ENCODE peak calls at places on chromosomes 5 and 9, in four cellular contexts. L is H9, W is trophoblast cell, I is H1. C is an unnamed sample.

GRCh38 chr9:134217431-134218210 is 53.3 kb upstream of the RNU6ATAC start:
- DNase-seq in W (no peak), I (no peak), L (no peak), C (peak; percentile 79)

GRCh38 chr5:88824141-88824540 is 58.8 kb downstream of the MEF2C start:
- DNase-seq in W (no peak), L (no peak), I (no peak), C (no peak)

GRCh38 chr5:169385636-169386035 is 84.7 kb upstream of the SLIT3 start:
- DNase-seq in L (no peak), I (no peak), W (no peak), C (no peak)

GRCh38 chr9:91315191-91315590 is 46.5 kb downstream of the AUH start:
- DNase-seq in L (peak; percentile 70), W (peak; percentile 14), I (no peak), C (peak; percentile 34)

GRCh38 chr9:98323051-98323830 is 67.8 kb upstream of the TBC1D2 start:
- DNase-seq in I (no peak), L (no peak), W (no peak), C (no peak)

GRCh38 chr5:132377738-132378137 is 8.2 kb downstream of the SLC22A5 start:
- DNase-seq in W (no peak), I (no peak), L (no peak), C (no peak)

GRCh38 chr9:119195521-119195920 is 173.7 kb downstream of the BRINP1 start:
- DNase-seq in W (no peak), I (no peak), L (peak; percentile 57), C (peak; percentile 87)

GRCh38 chr5:102715405-102715804 is 39.7 kb upstream of the PAM start:
- DNase-seq in W (peak; percentile 91), I (no peak), L (no peak), C (no peak)

GRCh38 chr5:133119233-133119711 is 67.5 kb downstream of the HSPA4 start:
- DNase-seq in L (no peak), I (no peak), W (no peak), C (no peak)

GRCh38 chr5:69308046-69308553 is 24.5 kb downstream of the CCDC125 start:
- DNase-seq in L (no peak), I (no peak), W (no peak), C (no peak)

GRCh38 chr9:122116448-122117173 is 23.5 kb upstream of the TTLL11 start:
- DNase-seq in L (no peak), W (no peak), I (no peak), C (no peak)

GRCh38 chr9:130499804-130500263 is 55.1 kb downstream of the ASS1 start:
- DNase-seq in I (no peak), L (no peak), W (peak; percentile 81), C (no peak)

GRCh38 chr9:13816837-13817236 is 497.1 kb downstream of the NFIB start:
- DNase-seq in W (no peak), L (no peak), I (no peak), C (no peak)

GRCh38 chr5:56246769-56247168 is 13.6 kb upstream of the ANKRD55 start:
- DNase-seq in W (no peak), L (no peak), I (no peak), C (no peak)

GRCh38 chr5:130545291-130545690 is 619.8 kb downstream of the HINT1 start:
- DNase-seq in W (peak; percentile 59), L (no peak), I (no peak), C (no peak)

GRCh38 chr9:105681724-105682123 is 12.6 kb upstream of the TMEM38B start:
- DNase-seq in W (no peak), I (no peak), L (no peak), C (peak; percentile 59)

GRCh38 chr5:145887976-145888574 is 15.3 kb upstream of the GRXCR2 start:
- DNase-seq in L (peak; percentile 64), W (peak; percentile 54), I (peak; percentile 21), C (peak; percentile 75)

GRCh38 chr5:127080001-127080478 is 6.7 kb upstream of the C5orf63 start:
- DNase-seq in W (peak; percentile 76), I (no peak), L (peak; percentile 61), C (peak; percentile 95)

GRCh38 chr5:106874974-106875373 is 795.8 kb downstream of the EFNA5 start:
- DNase-seq in W (no peak), I (no peak), L (no peak), C (no peak)

GRCh38 chr5:145157841-145158240 is 677.3 kb downstream of the PRELID2 start:
- DNase-seq in I (no peak), W (no peak), L (no peak), C (no peak)

GRCh38 chr5:65262094-65262493 is 219.6 kb downstream of the ADAMTS6 start:
- DNase-seq in W (no peak), I (no peak), L (no peak), C (no peak)

GRCh38 chr9:126723807-126724172 is 81.0 kb upstream of the ZBTB43 start:
- DNase-seq in L (peak; percentile 49), I (no peak), W (no peak), C (peak; percentile 90)

GRCh38 chr9:82152181-82152580 is 163.6 kb downstream of the SPATA31D1 start:
- DNase-seq in I (no peak), W (no peak), L (no peak), C (no peak)

GRCh38 chr9:76905984-76906861 is at the start of gene PRUNE2:
- DNase-seq in W (peak; percentile 75), I (peak; percentile 83), L (peak; percentile 97), C (peak; percentile 96)

GRCh38 chr5:142385194-142385593 is 60.4 kb upstream of the SPRY4 start:
- DNase-seq in I (no peak), L (no peak), W (no peak), C (no peak)

GRCh38 chr5:36957953-36958559 is 81.5 kb downstream of the NIPBL start:
- DNase-seq in L (no peak), I (no peak), W (no peak), C (no peak)

GRCh38 chr9:25003686-25004085 is 458.0 kb upstream of the IZUMO3 start:
- DNase-seq in L (peak; percentile 86), W (no peak), I (peak; percentile 41), C (peak; percentile 64)

GRCh38 chr5:76175821-76176403 is 92.7 kb downstream of the SV2C start:
- DNase-seq in L (no peak), I (no peak), W (no peak), C (peak; percentile 24)

GRCh38 chr5:6520201-6520600 is 71.5 kb downstream of the UBE2QL1 start:
- DNase-seq in I (no peak), L (no peak), W (no peak), C (no peak)

GRCh38 chr5:159458217-159458711 is 128.0 kb upstream of the IL12B start:
- DNase-seq in W (peak; percentile 10), L (no peak), I (no peak), C (no peak)

GRCh38 chr9:92654481-92655301 is 15.2 kb downstream of the IPPK start:
- DNase-seq in W (no peak), L (no peak), I (no peak), C (no peak)

GRCh38 chr5:95826949-95827595 is 4.5 kb upstream of the GLRX start:
- DNase-seq in L (no peak), I (no peak), W (no peak), C (no peak)

GRCh38 chr9:128409998-128410397 is 10.7 kb upstream of the CERCAM start:
- DNase-seq in W (peak; percentile 53), L (no peak), I (no peak), C (peak; percentile 59)

GRCh38 chr5:91127682-91128081 is 255.4 kb downstream of the ARRDC3 start:
- DNase-seq in I (no peak), L (no peak), W (no peak), C (no peak)
- H2BK5ac ChIP-seq in I (no peak overlapping the region), L (no peak overlapping the region), W (no peak overlapping the region), C (no peak overlapping the region)

GRCh38 chr9:87525546-87526303 is 28.1 kb downstream of the DAPK1 start:
- DNase-seq in L (no peak), W (no peak), I (no peak), C (peak; percentile 75)

GRCh38 chr9:87520172-87520683 is 22.6 kb downstream of the DAPK1 start:
- DNase-seq in W (no peak), L (no peak), I (no peak), C (peak; percentile 89)

GRCh38 chr9:87521834-87522233 is 24.2 kb downstream of the DAPK1 start:
- DNase-seq in I (no peak), L (no peak), W (no peak), C (no peak)

GRCh38 chr9:87527211-87527916 is 29.7 kb downstream of the DAPK1 start:
- DNase-seq in W (no peak), I (no peak), L (no peak), C (no peak)

GRCh38 chr9:87524061-87524460 is 26.4 kb downstream of the DAPK1 start:
- DNase-seq in W (no peak), L (no peak), I (no peak), C (no peak)
- H3K79me2 ChIP-seq in W (peaks cover 4% of the 10 kb centered on the region), L (peaks cover 2% of the 10 kb centered on the region), I (peaks cover 5% of the 10 kb centered on the region), C (peaks cover 47% of the 10 kb centered on the region)

DNA sequence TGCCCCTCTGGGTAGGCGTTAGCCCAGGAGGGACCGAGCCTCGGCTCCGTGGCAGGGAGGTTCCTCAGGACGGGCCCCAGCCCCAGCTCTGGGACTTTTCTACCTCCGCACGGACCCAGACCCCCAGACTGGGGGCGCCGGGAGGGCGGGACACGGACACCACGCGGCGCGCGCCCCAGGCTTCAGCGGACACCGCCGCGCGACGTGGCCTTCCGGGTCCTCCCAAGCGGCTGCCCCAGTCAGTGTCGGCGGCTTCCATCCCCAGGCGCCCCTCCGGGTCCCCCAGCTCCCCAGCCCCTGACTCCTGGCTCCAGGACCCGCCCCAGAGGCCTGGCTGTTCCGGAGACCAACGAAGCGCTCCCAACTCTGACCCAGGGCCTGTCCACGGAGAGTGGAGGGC is 3.1 kb downstream of the LCNL1 start:
- DNase-seq in I (no peak), L (no peak), W (no peak), C (no peak)
- H2AK5ac ChIP-seq in I (no peak overlapping the region), L (no peak overlapping the region), W (no peak overlapping the region), C (no peak overlapping the region)

GRCh38 chr9:33161011-33161588 is 6.0 kb downstream of the B4GALT1 start:
- DNase-seq in L (no peak), W (peak; percentile 84), I (no peak), C (peak; percentile 88)
- H2BK5ac ChIP-seq in L (no peak overlapping the region), W (peak overlapping the region; percentile 99), I (no peak overlapping the region), C (no peak overlapping the region)

DNA sequence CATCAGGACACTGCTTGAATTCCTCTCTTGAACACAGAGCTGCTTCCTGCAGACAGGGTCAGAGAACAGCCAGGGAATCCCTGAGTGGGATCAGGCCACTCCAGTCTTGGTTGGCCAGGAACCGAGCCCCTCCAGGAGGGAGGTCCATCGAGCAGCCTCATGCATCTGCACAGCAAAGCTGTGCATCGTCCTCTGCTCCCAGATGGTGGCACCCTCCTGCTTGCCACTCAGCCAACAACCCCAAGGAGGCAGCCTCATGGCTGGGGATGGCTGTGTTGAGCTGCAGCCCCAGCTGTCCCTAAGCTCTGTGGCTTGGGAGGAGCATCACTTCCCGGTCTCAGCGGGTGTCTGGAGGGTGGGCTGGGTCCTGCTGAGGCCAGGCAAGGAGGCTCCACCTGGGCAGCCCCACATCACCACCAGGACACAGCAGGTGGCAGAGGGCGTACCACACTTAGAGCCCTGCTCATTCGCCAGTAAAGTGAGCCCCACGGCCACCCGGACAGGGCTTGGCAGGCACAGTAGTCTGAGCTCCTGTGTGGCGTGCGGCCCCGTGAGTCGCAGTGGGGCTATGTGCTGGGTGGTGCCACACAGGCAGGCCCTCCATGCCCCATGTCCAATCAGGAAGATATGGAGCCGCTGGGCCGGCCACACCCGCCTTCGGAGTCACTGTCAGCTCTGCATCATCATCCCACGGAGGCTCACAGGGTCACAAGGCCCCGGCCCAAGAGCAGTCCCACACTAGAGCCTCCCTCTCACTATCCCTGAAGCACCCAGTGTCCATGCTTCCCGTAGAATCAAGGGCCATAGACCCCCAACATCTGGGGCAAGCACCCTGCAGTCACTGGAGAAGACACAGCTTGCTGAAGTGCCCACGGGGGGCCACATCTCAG is 11.9 kb downstream of the LPCAT1 start:
- DNase-seq in W (no peak), I (no peak), L (peak; percentile 48), C (peak; percentile 45)
- H3K79me2 ChIP-seq in W (peaks cover 51% of the 10 kb centered on the region), I (peaks cover 46% of the 10 kb centered on the region), L (peaks cover 63% of the 10 kb centered on the region), C (peaks cover 86% of the 10 kb centered on the region)

GRCh38 chr5:98175474-98175873 is 598.0 kb upstream of the RGMB start:
- DNase-seq in W (no peak), I (no peak), L (no peak), C (no peak)
- H2AK5ac ChIP-seq in W (no peak overlapping the region), I (no peak overlapping the region), L (no peak overlapping the region), C (no peak overlapping the region)